ENCODE peak calls at places on chromosomes 3 and 15, in four cellular contexts. R, X, Z and B are unnamed samples.

GRCh38 chr3:188229726-188230125 is 75.8 kb downstream of the LPP start:
- DNase-seq in R (no peak), X (no peak), Z (no peak), B (no peak)

GRCh38 chr15:79924379-79924778 is 27.6 kb upstream of the MTHFS start:
- DNase-seq in R (no peak), Z (peak; percentile 16), X (no peak), B (no peak)

GRCh38 chr15:90648137-90649070 is 68.7 kb upstream of the BLM start:
- DNase-seq in Z (peak; percentile 80), X (peak; percentile 40), R (peak; percentile 39), B (peak; percentile 88)

GRCh38 chr15:71231678-71232224 is 116.5 kb downstream of the THSD4 start:
- DNase-seq in Z (no peak), R (no peak), X (no peak), B (no peak)

GRCh38 chr3:127150915-127151564 is 41.9 kb upstream of the PRR23E start:
- DNase-seq in X (no peak), R (no peak), Z (no peak), B (peak; percentile 34)

GRCh38 chr15:25694823-25695312 is 168.3 kb downstream of the ATP10A start:
- DNase-seq in X (no peak), Z (no peak), R (no peak), B (no peak)

GRCh38 chr3:136237103-136237502 is 13.0 kb upstream of the PCCB start:
- DNase-seq in X (no peak), R (no peak), Z (no peak), B (no peak)

GRCh38 chr3:16352428-16352827 is 87.4 kb downstream of the OXNAD1 start:
- DNase-seq in X (no peak), Z (no peak), R (no peak), B (no peak)